ENCODE peak calls at places on chromosomes 2 and 18, in nine cellular contexts. One of them, this sample, is unnamed.

GRCh38 chr2:67574230-67574629 is 177.1 kb downstream of the ETAA1 start:
- DNase-seq in BJ: no peak
- DNase-seq in mammary epithelial cell: peak
- DNase-seq in cardiac muscle cell: peak
- DNase-seq in tibial nerve: no peak
- DNase-seq in neural progenitor cell: no peak
- DNase-seq in fibroblast of lung: peak
- DNase-seq in IMR-90: peak
- DNase-seq in tibial artery: no peak
- DNase-seq in this sample: no peak

GRCh38 chr2:85994897-85995647 is 106.3 kb upstream of the ST3GAL5 start:
- DNase-seq in BJ: no peak
- DNase-seq in mammary epithelial cell: no peak
- DNase-seq in cardiac muscle cell: no peak
- DNase-seq in tibial nerve: no peak
- DNase-seq in neural progenitor cell: no peak
- DNase-seq in fibroblast of lung: no peak
- DNase-seq in IMR-90: no peak
- DNase-seq in tibial artery: no peak
- DNase-seq in this sample: no peak

GRCh38 chr2:53497020-53497419 is 270.6 kb upstream of the CHAC2 start:
- DNase-seq in BJ: no peak
- DNase-seq in mammary epithelial cell: no peak
- DNase-seq in cardiac muscle cell: no peak
- DNase-seq in tibial nerve: no peak
- DNase-seq in neural progenitor cell: no peak
- DNase-seq in fibroblast of lung: no peak
- DNase-seq in IMR-90: no peak
- DNase-seq in tibial artery: no peak
- DNase-seq in this sample: no peak

GRCh38 chr2:18583905-18584607 is 5.3 kb downstream of the NT5C1B start:
- DNase-seq in BJ: no peak
- DNase-seq in mammary epithelial cell: no peak
- DNase-seq in cardiac muscle cell: no peak
- DNase-seq in tibial nerve: no peak
- DNase-seq in neural progenitor cell: no peak
- DNase-seq in fibroblast of lung: no peak
- DNase-seq in IMR-90: no peak
- DNase-seq in tibial artery: no peak
- DNase-seq in this sample: no peak

GRCh38 chr2:68282814-68283812 is 30.8 kb upstream of the PPP3R1 start:
- DNase-seq in BJ: no peak
- DNase-seq in mammary epithelial cell: peak
- DNase-seq in cardiac muscle cell: peak
- DNase-seq in tibial nerve: no peak
- DNase-seq in neural progenitor cell: peak
- DNase-seq in fibroblast of lung: peak
- DNase-seq in IMR-90: peak
- DNase-seq in tibial artery: no peak
- DNase-seq in this sample: no peak

GRCh38 chr2:214481204-214481603 is 70.3 kb downstream of the VWC2L start:
- DNase-seq in BJ: no peak
- DNase-seq in mammary epithelial cell: no peak
- DNase-seq in cardiac muscle cell: peak
- DNase-seq in tibial nerve: no peak
- DNase-seq in neural progenitor cell: peak
- DNase-seq in fibroblast of lung: peak
- DNase-seq in IMR-90: peak
- DNase-seq in tibial artery: no peak
- DNase-seq in this sample: no peak

GRCh38 chr18:47992903-47993302 is 62.4 kb upstream of the SMAD2 start:
- DNase-seq in BJ: no peak
- DNase-seq in mammary epithelial cell: no peak
- DNase-seq in cardiac muscle cell: no peak
- DNase-seq in tibial nerve: no peak
- DNase-seq in neural progenitor cell: no peak
- DNase-seq in fibroblast of lung: no peak
- DNase-seq in IMR-90: no peak
- DNase-seq in tibial artery: no peak
- DNase-seq in this sample: no peak

GRCh38 chr18:31648966-31649429 is 35.4 kb downstream of the B4GALT6 start:
- DNase-seq in BJ: peak
- DNase-seq in mammary epithelial cell: peak
- DNase-seq in cardiac muscle cell: peak
- DNase-seq in tibial nerve: no peak
- DNase-seq in neural progenitor cell: no peak
- DNase-seq in fibroblast of lung: peak
- DNase-seq in IMR-90: peak
- DNase-seq in tibial artery: no peak
- DNase-seq in this sample: no peak

GRCh38 chr2:31413876-31414550 is 529 bp downstream of the XDH start:
- DNase-seq in BJ: no peak
- DNase-seq in mammary epithelial cell: no peak
- DNase-seq in cardiac muscle cell: no peak
- DNase-seq in tibial nerve: no peak
- DNase-seq in neural progenitor cell: peak
- DNase-seq in fibroblast of lung: no peak
- DNase-seq in IMR-90: no peak
- DNase-seq in tibial artery: no peak
- DNase-seq in this sample: no peak
- TF ChIP-seq CTCF in BJ: no peak
- TF ChIP-seq CTCF in mammary epithelial cell: peak
- TF ChIP-seq CTCF in cardiac muscle cell: peak
- TF ChIP-seq CTCF in tibial nerve: no peak
- TF ChIP-seq CTCF in neural progenitor cell: peak
- TF ChIP-seq CTCF in fibroblast of lung: no peak
- TF ChIP-seq CTCF in IMR-90: peak
- TF ChIP-seq CTCF in tibial artery: no peak
- TF ChIP-seq CTCF in this sample: peak

GRCh38 chr2:101982630-101983029 is 9.1 kb upstream of the IL1R2 start:
- DNase-seq in BJ: no peak
- DNase-seq in mammary epithelial cell: no peak
- DNase-seq in cardiac muscle cell: no peak
- DNase-seq in tibial nerve: no peak
- DNase-seq in neural progenitor cell: no peak
- DNase-seq in fibroblast of lung: no peak
- DNase-seq in IMR-90: no peak
- DNase-seq in tibial artery: no peak
- DNase-seq in this sample: no peak

GRCh38 chr2:101984656-101985055 is 7.1 kb upstream of the IL1R2 start:
- DNase-seq in BJ: no peak
- DNase-seq in mammary epithelial cell: no peak
- DNase-seq in cardiac muscle cell: no peak
- DNase-seq in tibial nerve: no peak
- DNase-seq in neural progenitor cell: no peak
- DNase-seq in fibroblast of lung: no peak
- DNase-seq in IMR-90: no peak
- DNase-seq in tibial artery: no peak
- DNase-seq in this sample: no peak

GRCh38 chr2:101985101-101985792 is 6.5 kb upstream of the IL1R2 start:
- DNase-seq in BJ: no peak
- DNase-seq in mammary epithelial cell: peak
- DNase-seq in cardiac muscle cell: no peak
- DNase-seq in tibial nerve: no peak
- DNase-seq in neural progenitor cell: no peak
- DNase-seq in fibroblast of lung: no peak
- DNase-seq in IMR-90: no peak
- DNase-seq in tibial artery: no peak
- DNase-seq in this sample: no peak

GRCh38 chr2:101983486-101983885 is 8.3 kb upstream of the IL1R2 start:
- DNase-seq in BJ: no peak
- DNase-seq in mammary epithelial cell: peak
- DNase-seq in cardiac muscle cell: peak
- DNase-seq in tibial nerve: no peak
- DNase-seq in neural progenitor cell: no peak
- DNase-seq in fibroblast of lung: peak
- DNase-seq in IMR-90: no peak
- DNase-seq in tibial artery: no peak
- DNase-seq in this sample: no peak

DNA sequence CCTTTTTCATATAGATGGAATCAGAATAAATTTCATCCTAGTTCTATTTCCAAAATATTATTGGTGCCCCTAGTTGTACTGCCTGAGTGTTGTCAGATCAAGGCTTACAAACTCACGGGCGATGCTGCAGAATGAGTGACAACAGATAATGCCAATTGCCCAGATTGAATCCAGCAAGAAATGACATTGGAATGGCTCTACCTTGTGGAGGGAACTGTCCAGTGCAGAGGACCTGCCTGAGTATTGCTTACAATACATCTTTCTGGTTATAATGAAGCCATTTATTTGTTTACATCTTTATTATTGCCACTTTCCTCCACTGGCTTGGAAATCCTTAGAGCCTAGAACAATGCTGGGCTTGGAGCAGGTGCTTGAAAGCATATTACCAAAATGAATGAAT is 7.8 kb upstream of the IL1R2 start:
- DNase-seq in BJ: no peak
- DNase-seq in mammary epithelial cell: peak
- DNase-seq in cardiac muscle cell: no peak
- DNase-seq in tibial nerve: no peak
- DNase-seq in neural progenitor cell: peak
- DNase-seq in fibroblast of lung: peak
- DNase-seq in IMR-90: no peak
- DNase-seq in tibial artery: no peak
- DNase-seq in this sample: no peak
- TF ChIP-seq CTCF in BJ: peak
- TF ChIP-seq CTCF in mammary epithelial cell: peak
- TF ChIP-seq CTCF in cardiac muscle cell: peak
- TF ChIP-seq CTCF in tibial nerve: no peak
- TF ChIP-seq CTCF in neural progenitor cell: peak
- TF ChIP-seq CTCF in fibroblast of lung: peak
- TF ChIP-seq CTCF in IMR-90: peak
- TF ChIP-seq CTCF in tibial artery: peak
- TF ChIP-seq CTCF in this sample: no peak

GRCh38 chr2:11534078-11534745 is 367 bp downstream of the GREB1 start:
- DNase-seq in BJ: no peak
- DNase-seq in mammary epithelial cell: no peak
- DNase-seq in cardiac muscle cell: no peak
- DNase-seq in tibial nerve: no peak
- DNase-seq in neural progenitor cell: no peak
- DNase-seq in fibroblast of lung: no peak
- DNase-seq in IMR-90: no peak
- DNase-seq in tibial artery: no peak
- DNase-seq in this sample: no peak

GRCh38 chr2:11532434-11533055 is 1.3 kb upstream of the GREB1 start:
- DNase-seq in BJ: no peak
- DNase-seq in mammary epithelial cell: peak
- DNase-seq in cardiac muscle cell: peak
- DNase-seq in tibial nerve: no peak
- DNase-seq in neural progenitor cell: no peak
- DNase-seq in fibroblast of lung: peak
- DNase-seq in IMR-90: peak
- DNase-seq in tibial artery: no peak
- DNase-seq in this sample: no peak

GRCh38 chr2:11535899-11536344 is 2.1 kb downstream of the GREB1 start:
- DNase-seq in BJ: no peak
- DNase-seq in mammary epithelial cell: no peak
- DNase-seq in cardiac muscle cell: no peak
- DNase-seq in tibial nerve: no peak
- DNase-seq in neural progenitor cell: no peak
- DNase-seq in fibroblast of lung: no peak
- DNase-seq in IMR-90: no peak
- DNase-seq in tibial artery: no peak
- DNase-seq in this sample: peak

GRCh38 chr2:11533278-11534077 is at the start of gene GREB1:
- DNase-seq in BJ: no peak
- DNase-seq in mammary epithelial cell: peak
- DNase-seq in cardiac muscle cell: no peak
- DNase-seq in tibial nerve: no peak
- DNase-seq in neural progenitor cell: no peak
- DNase-seq in fibroblast of lung: peak
- DNase-seq in IMR-90: no peak
- DNase-seq in tibial artery: no peak
- DNase-seq in this sample: no peak

DNA sequence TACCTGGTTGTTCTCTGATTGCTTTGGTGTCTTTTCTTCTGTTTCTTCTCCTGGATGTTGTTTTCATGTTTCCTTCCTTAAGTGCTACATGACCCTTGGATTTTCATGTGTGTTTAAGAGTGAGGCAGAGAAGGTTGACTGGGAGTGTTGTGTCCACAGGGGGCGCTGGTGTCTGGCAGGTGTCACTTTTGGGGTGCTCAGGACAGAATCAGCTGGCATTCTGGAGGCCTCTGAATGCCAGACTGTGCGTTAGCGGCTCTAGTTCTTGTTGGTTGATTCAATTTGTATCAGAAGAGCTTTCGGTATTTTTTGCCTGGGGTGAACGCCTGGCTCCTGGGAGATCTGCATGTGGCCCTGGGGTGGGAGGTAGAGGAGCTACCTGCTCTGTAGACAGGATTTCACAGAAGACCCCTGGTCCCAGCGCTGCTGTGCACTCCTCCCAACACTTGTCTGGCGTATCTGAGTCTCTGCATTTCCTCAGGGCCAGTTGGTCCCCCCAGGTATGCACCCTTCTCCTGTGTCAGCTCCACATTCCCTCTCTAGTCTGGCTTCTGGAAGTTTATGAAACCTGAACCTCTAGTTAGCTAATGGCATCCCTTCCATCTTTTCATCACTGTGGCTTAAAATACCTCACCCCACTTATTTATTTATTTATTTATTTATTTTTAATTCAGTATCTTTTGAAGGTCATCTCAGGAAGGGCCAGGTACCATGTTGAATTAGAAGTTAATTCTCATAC is 1.1 kb downstream of the GREB1 start:
- DNase-seq in BJ: no peak
- DNase-seq in mammary epithelial cell: no peak
- DNase-seq in cardiac muscle cell: no peak
- DNase-seq in tibial nerve: no peak
- DNase-seq in neural progenitor cell: peak
- DNase-seq in fibroblast of lung: no peak
- DNase-seq in IMR-90: no peak
- DNase-seq in tibial artery: no peak
- DNase-seq in this sample: no peak
- TF ChIP-seq CTCF in BJ: no peak
- TF ChIP-seq CTCF in mammary epithelial cell: peak
- TF ChIP-seq CTCF in cardiac muscle cell: peak
- TF ChIP-seq CTCF in tibial nerve: no peak
- TF ChIP-seq CTCF in neural progenitor cell: peak
- TF ChIP-seq CTCF in fibroblast of lung: no peak
- TF ChIP-seq CTCF in IMR-90: no peak
- TF ChIP-seq CTCF in tibial artery: no peak
- TF ChIP-seq CTCF in this sample: peak

GRCh38 chr2:95669441-95669994 is 77.7 kb downstream of the TRIM43 start:
- DNase-seq in BJ: no peak
- DNase-seq in mammary epithelial cell: no peak
- DNase-seq in cardiac muscle cell: no peak
- DNase-seq in tibial nerve: no peak
- DNase-seq in neural progenitor cell: no peak
- DNase-seq in fibroblast of lung: no peak
- DNase-seq in IMR-90: peak
- DNase-seq in tibial artery: no peak
- DNase-seq in this sample: no peak

GRCh38 chr2:95664086-95664441 is 72.3 kb downstream of the TRIM43 start:
- DNase-seq in BJ: no peak
- DNase-seq in mammary epithelial cell: no peak
- DNase-seq in cardiac muscle cell: no peak
- DNase-seq in tibial nerve: no peak
- DNase-seq in neural progenitor cell: no peak
- DNase-seq in fibroblast of lung: no peak
- DNase-seq in IMR-90: no peak
- DNase-seq in tibial artery: no peak
- DNase-seq in this sample: no peak

GRCh38 chr2:95670167-95670566 is 78.4 kb downstream of the TRIM43 start:
- DNase-seq in BJ: peak
- DNase-seq in mammary epithelial cell: no peak
- DNase-seq in cardiac muscle cell: peak
- DNase-seq in tibial nerve: no peak
- DNase-seq in neural progenitor cell: no peak
- DNase-seq in fibroblast of lung: peak
- DNase-seq in IMR-90: peak
- DNase-seq in tibial artery: no peak
- DNase-seq in this sample: no peak

GRCh38 chr2:95670686-95671085 is 78.9 kb downstream of the TRIM43 start:
- DNase-seq in BJ: no peak
- DNase-seq in mammary epithelial cell: no peak
- DNase-seq in cardiac muscle cell: no peak
- DNase-seq in tibial nerve: no peak
- DNase-seq in neural progenitor cell: no peak
- DNase-seq in fibroblast of lung: no peak
- DNase-seq in IMR-90: no peak
- DNase-seq in tibial artery: no peak
- DNase-seq in this sample: no peak

GRCh38 chr2:95667480-95667879 is 75.7 kb downstream of the TRIM43 start:
- DNase-seq in BJ: no peak
- DNase-seq in mammary epithelial cell: no peak
- DNase-seq in cardiac muscle cell: no peak
- DNase-seq in tibial nerve: no peak
- DNase-seq in neural progenitor cell: no peak
- DNase-seq in fibroblast of lung: no peak
- DNase-seq in IMR-90: no peak
- DNase-seq in tibial artery: no peak
- DNase-seq in this sample: no peak
- TF ChIP-seq CTCF in BJ: no peak
- TF ChIP-seq CTCF in mammary epithelial cell: no peak
- TF ChIP-seq CTCF in cardiac muscle cell: no peak
- TF ChIP-seq CTCF in tibial nerve: no peak
- TF ChIP-seq CTCF in neural progenitor cell: no peak
- TF ChIP-seq CTCF in fibroblast of lung: no peak
- TF ChIP-seq CTCF in IMR-90: no peak
- TF ChIP-seq CTCF in tibial artery: no peak
- TF ChIP-seq CTCF in this sample: no peak